ENCODE peak calls at places on chromosomes 11 and 22, in four cellular contexts. D is germinal center, K is osteocyte, E is iris pigment epithelial cell. A is an unnamed sample.

GRCh38 chr22:23070418-23071162 is at the start of gene GNAZ:
- DNase-seq in D (peak), E (no peak), K (no peak), A (peak)

GRCh38 chr11:73085189-73085875 is 56.8 kb downstream of the FCHSD2 start:
- DNase-seq in E (peak), K (no peak), D (no peak), A (no peak)

GRCh38 chr11:121770933-121771332 is 318.2 kb upstream of the SORL1-AS1 start:
- DNase-seq in D (no peak), E (no peak), K (no peak), A (no peak)

GRCh38 chr11:80350541-80350940 is 909.7 kb upstream of the TENM4 start:
- DNase-seq in K (no peak), E (no peak), D (no peak), A (no peak)

GRCh38 chr22:46587067-46587471 is 33.1 kb upstream of the GRAMD4 start:
- DNase-seq in D (peak), K (no peak), E (no peak), A (no peak)

GRCh38 chr11:113664981-113665710 is 41.0 kb downstream of the TMPRSS5 start:
- DNase-seq in D (no peak), E (no peak), K (no peak), A (no peak)

GRCh38 chr11:118415739-118416068 is 14.3 kb downstream of the ATP5MG start:
- DNase-seq in K (no peak), D (peak), E (peak), A (peak)

GRCh38 chr11:29773656-29774264 is 243.1 kb downstream of the KCNA4 start:
- DNase-seq in E (no peak), D (no peak), K (no peak), A (no peak)

GRCh38 chr11:69636512-69636866 is 4.5 kb upstream of the CCND1 start:
- DNase-seq in E (peak), D (no peak), K (no peak), A (no peak)

GRCh38 chr22:20437253-20438065 is at the start of gene SCARF2:
- DNase-seq in D (no peak), K (no peak), E (peak), A (no peak)

A was measured in CD14-positive monocyte.